ENCODE peak calls at places on chromosomes 16 and 17, in seven cellular contexts. J, E, Z, X, M, G and U are unnamed samples.
A peak's percentile ranks its signal among the peaks of the same experiment; 100 is the strongest.

GRCh38 chr16:72427001-72427785 is 255.2 kb upstream of the PMFBP1 start:
- DNase-seq in M (no peak), J (no peak), G (no peak), Z (no peak), X (no peak), E (no peak), U (no peak)

GRCh38 chr17:61470530-61471136 is 18.4 kb downstream of the TBX4 start:
- DNase-seq in E (peak; percentile 19), Z (no peak), G (no peak), J (peak; percentile 36), M (peak; percentile 3), X (no peak), U (no peak)

GRCh38 chr16:8867483-8868271 is 1.1 kb downstream of the CARHSP1 start:
- DNase-seq in E (peak; percentile 56), G (no peak), J (peak; percentile 80), X (peak; percentile 57), Z (no peak), M (peak; percentile 66), U (no peak)

GRCh38 chr17:40360091-40360490 is 4.4 kb downstream of the GJD3 start:
- DNase-seq in M (no peak), E (no peak), G (no peak), X (no peak), J (no peak), Z (no peak), U (no peak)

GRCh38 chr17:40260528-40260927 is 27.2 kb upstream of the CDC6 start:
- DNase-seq in E (no peak), M (no peak), X (peak; percentile 16), Z (no peak), G (no peak), J (no peak), U (peak; percentile 20)

GRCh38 chr16:57000271-57001025 is 11.1 kb downstream of the NLRC5 start:
- DNase-seq in M (peak; percentile 37), X (peak; percentile 86), J (peak; percentile 14), E (no peak), Z (no peak), G (peak; percentile 88), U (peak; percentile 92)

GRCh38 chr16:85276741-85277140 is 164.5 kb upstream of the CIBAR2 start:
- DNase-seq in M (no peak), E (no peak), Z (no peak), X (no peak), J (no peak), G (no peak), U (no peak)

GRCh38 chr17:35051579-35052239 is 11.8 kb downstream of the RFFL start:
- DNase-seq in J (no peak), Z (no peak), G (peak; percentile 50), E (no peak), X (no peak), M (no peak), U (peak; percentile 18)

GRCh38 chr16:23400387-23400930 is 52.5 kb downstream of the COG7 start:
- DNase-seq in Z (no peak), G (no peak), X (no peak), E (no peak), M (no peak), J (peak; percentile 34), U (no peak)

GRCh38 chr17:67027031-67027628 is 17.2 kb upstream of the CACNG1 start:
- DNase-seq in M (peak; percentile 51), Z (no peak), J (no peak), X (peak; percentile 23), E (no peak), G (peak; percentile 16), U (peak; percentile 1)

GRCh38 chr16:86854058-86854621 is 275.8 kb downstream of the FOXL1 start:
- DNase-seq in G (peak; percentile 97), J (peak; percentile 35), E (no peak), Z (no peak), M (no peak), X (no peak), U (no peak)

GRCh38 chr16:14401839-14402115 is 228.3 kb downstream of the PARN start:
- DNase-seq in M (no peak), Z (no peak), E (no peak), G (peak; percentile 57), X (no peak), J (no peak), U (peak; percentile 42)

GRCh38 chr17:19409509-19409908 is 1.5 kb upstream of the RNF112 start:
- DNase-seq in X (no peak), M (no peak), Z (no peak), E (no peak), J (no peak), G (peak; percentile 58), U (no peak)

GRCh38 chr16:5062790-5063765 is 2.7 kb downstream of the C16orf89 start:
- DNase-seq in M (no peak), J (peak; percentile 50), E (peak; percentile 19), Z (no peak), X (no peak), G (no peak), U (no peak)

GRCh38 chr17:82458885-82459424 is 414 bp downstream of the NARF start:
- DNase-seq in Z (no peak), M (peak; percentile 50), X (no peak), J (peak; percentile 71), G (peak; percentile 23), E (no peak), U (peak; percentile 30)

GRCh38 chr17:37828313-37829124 is 83.7 kb upstream of the HNF1B start:
- DNase-seq in J (peak; percentile 75), Z (no peak), G (peak; percentile 17), X (no peak), E (no peak), M (peak; percentile 25), U (peak; percentile 13)

GRCh38 chr17:79109584-79109983 is 35.0 kb downstream of the ENGASE start:
- DNase-seq in X (no peak), Z (no peak), G (no peak), J (no peak), M (no peak), E (no peak), U (no peak)
- TF ChIP-seq CTCF in X (no peak), Z (no peak), G (peak; percentile 2), J (no peak), M (no peak), E (no peak), U (no peak)

GRCh38 chr17:77786740-77787505 is 171.6 kb upstream of the TNRC6C start:
- DNase-seq in G (peak; percentile 23), X (no peak), J (no peak), Z (no peak), E (no peak), M (no peak), U (no peak)
- H3K4me3 ChIP-seq in G (no peak overlapping the region), X (no peak overlapping the region), J (no peak overlapping the region), Z (no peak overlapping the region), E (no peak overlapping the region), M (no peak overlapping the region), U (no peak overlapping the region)

GRCh38 chr17:50102164-50102991 is 7.2 kb downstream of the PDK2 start:
- DNase-seq in E (peak; percentile 87), X (peak; percentile 81), G (no peak), M (peak; percentile 82), J (peak; percentile 90), Z (no peak), U (no peak)

GRCh38 chr17:50100921-50101345 is 5.8 kb downstream of the PDK2 start:
- DNase-seq in X (no peak), Z (no peak), G (peak; percentile 17), M (peak; percentile 52), E (no peak), J (no peak), U (no peak)

GRCh38 chr17:50103252-50103651 is 8.1 kb downstream of the PDK2 start:
- DNase-seq in M (no peak), E (no peak), X (no peak), J (no peak), Z (no peak), G (no peak), U (no peak)

GRCh38 chr17:50100480-50100883 is 5.3 kb downstream of the PDK2 start:
- DNase-seq in J (no peak), E (no peak), G (no peak), Z (no peak), M (no peak), X (no peak), U (no peak)

GRCh38 chr17:50101346-50102163 is 6.4 kb downstream of the PDK2 start:
- DNase-seq in X (peak; percentile 70), Z (no peak), G (peak; percentile 64), M (peak; percentile 61), J (peak; percentile 81), E (peak; percentile 61), U (peak; percentile 28)
- TF ChIP-seq CTCF in X (no peak), Z (no peak), G (no peak), M (no peak), J (peak; percentile 26), E (no peak), U (no peak)

GRCh38 chr17:80125656-80126448 is 21.1 kb downstream of the EIF4A3 start:
- DNase-seq in G (peak; percentile 94), E (no peak), J (peak; percentile 39), X (no peak), M (peak; percentile 2), Z (no peak), U (peak; percentile 93)

GRCh38 chr17:80123791-80124190 is 22.4 kb downstream of the GAA start:
- DNase-seq in Z (no peak), J (peak; percentile 68), X (no peak), M (peak; percentile 80), E (no peak), G (peak; percentile 48), U (peak; percentile 48)

GRCh38 chr17:80126449-80126715 is 20.5 kb downstream of the EIF4A3 start:
- DNase-seq in X (no peak), M (no peak), G (no peak), E (no peak), J (peak; percentile 9), Z (no peak), U (no peak)

GRCh38 chr17:80122926-80123505 is 21.6 kb downstream of the GAA start:
- DNase-seq in M (peak; percentile 4), E (no peak), J (peak; percentile 30), G (no peak), Z (no peak), X (no peak), U (no peak)

GRCh38 chr17:80124351-80124981 is 22.5 kb downstream of the EIF4A3 start:
- DNase-seq in X (no peak), G (peak; percentile 62), J (peak; percentile 60), Z (peak; percentile 60), M (peak; percentile 5), E (no peak), U (peak; percentile 89)
- H3K4me3 ChIP-seq in X (no peak overlapping the region), G (no peak overlapping the region), J (no peak overlapping the region), Z (no peak overlapping the region), M (no peak overlapping the region), E (no peak overlapping the region), U (no peak overlapping the region)

DNA sequence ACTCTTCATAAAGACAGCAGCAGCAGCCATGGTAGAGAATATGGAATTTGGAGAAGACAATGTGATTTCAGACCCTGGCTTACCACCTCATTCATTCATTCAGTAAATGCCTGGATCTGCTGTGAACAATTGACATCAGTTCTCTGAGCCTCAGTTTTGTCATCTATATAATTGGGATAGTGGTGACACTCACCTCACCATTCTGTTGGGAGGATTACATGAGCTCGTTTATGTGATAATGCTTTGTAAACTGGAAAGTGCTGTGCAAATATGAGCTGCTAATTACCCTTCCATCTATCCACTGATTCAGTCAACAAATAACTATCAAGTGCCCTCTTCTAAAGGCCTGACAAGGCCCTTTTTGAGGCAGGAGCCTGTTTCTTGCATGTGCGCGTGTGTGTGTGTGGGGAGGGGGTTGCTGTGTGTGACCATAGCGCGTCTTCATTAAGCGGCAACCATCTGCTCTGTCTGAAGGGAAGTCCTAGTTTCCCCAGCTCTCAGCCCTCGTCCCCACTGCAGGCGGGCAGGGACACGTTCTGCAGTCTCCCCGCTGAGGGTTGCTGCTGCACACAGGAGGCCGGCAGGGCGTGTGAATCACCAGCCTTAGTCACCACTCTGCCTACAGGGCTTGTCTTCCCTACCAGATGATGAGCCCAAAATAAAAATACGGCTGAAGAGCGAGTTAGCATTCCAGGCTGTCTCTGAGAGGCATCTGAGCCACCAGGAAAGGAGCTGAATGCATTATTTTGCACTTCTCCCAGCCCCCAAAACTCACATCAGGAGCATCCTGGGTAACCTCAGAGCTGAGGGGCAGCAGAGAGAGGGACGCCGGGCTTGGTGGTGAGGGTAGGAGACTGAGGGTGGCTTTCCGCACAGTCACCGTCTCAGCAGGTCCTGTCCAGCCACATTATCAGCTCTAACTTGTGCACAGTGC is 19.9 kb downstream of the ARL4D start:
- DNase-seq in M (peak; percentile 85), X (no peak), J (peak; percentile 92), E (peak; percentile 47), Z (peak; percentile 59), G (peak; percentile 88), U (peak; percentile 79)
- TF ChIP-seq CTCF in M (no peak), X (no peak), J (no peak), E (no peak), Z (no peak), G (peak; percentile 18), U (peak; percentile 5)